ENCODE peak calls at places on chromosomes 13 and 19, in eight cellular contexts. M is fibroblast of lung, S is RWPE1, W is right atrium auricular region, P is PC-3, D is fibroblast of pulmonary artery, I is cardiac fibroblast, Q is neural crest cell. X is an unnamed sample.

GRCh38 chr13:33125821-33126570 is 109.8 kb downstream of the KL start:
- DNase-seq in M (peak; percentile 95), S (peak; percentile 92), W (peak; percentile 90), P (peak; percentile 90), D (peak; percentile 94), I (peak; percentile 95), Q (no peak), X (no peak)

GRCh38 chr13:107770541-107770940 is 444.8 kb downstream of the LIG4 start:
- DNase-seq in M (no peak), S (no peak), W (no peak), P (no peak), D (no peak), I (no peak), Q (no peak), X (no peak)

GRCh38 chr19:10013834-10014618 is 743 bp downstream of the RDH8 start:
- DNase-seq in M (no peak), S (no peak), W (no peak), P (peak; percentile 17), D (no peak), I (no peak), Q (no peak), X (no peak)

GRCh38 chr19:2561895-2562294 is 86.0 kb downstream of the GADD45B start:
- DNase-seq in M (no peak), S (no peak), W (no peak), P (no peak), D (no peak), I (no peak), Q (no peak), X (no peak)

GRCh38 chr13:21528616-21529015 is 69.5 kb upstream of the ZDHHC20 start:
- DNase-seq in M (no peak), S (no peak), W (no peak), P (peak; percentile 4), D (peak; percentile 57), I (peak; percentile 52), Q (no peak), X (no peak)

GRCh38 chr13:111061338-111062045 is 53.6 kb upstream of the ARHGEF7 start:
- DNase-seq in M (no peak), S (no peak), W (no peak), P (no peak), D (no peak), I (no peak), Q (no peak), X (no peak)

GRCh38 chr13:102225892-102226291 is 176.0 kb downstream of the FGF14 start:
- DNase-seq in M (no peak), S (no peak), W (no peak), P (no peak), D (no peak), I (no peak), Q (no peak), X (no peak)

GRCh38 chr19:34574704-34575103 is 93.1 kb downstream of the WTIP start:
- DNase-seq in M (no peak), S (no peak), W (no peak), P (no peak), D (no peak), I (no peak), Q (no peak), X (no peak)

GRCh38 chr19:11382898-11383705 is 1.0 kb downstream of the EPOR start:
- DNase-seq in M (no peak), S (no peak), W (no peak), P (peak; percentile 68), D (peak; percentile 39), I (peak; percentile 41), Q (peak; percentile 44), X (no peak)

GRCh38 chr19:56974554-56975207 is 134.2 kb upstream of the PEG3 start:
- DNase-seq in M (no peak), S (no peak), W (no peak), P (no peak), D (no peak), I (no peak), Q (no peak), X (no peak)

GRCh38 chr19:29798783-29799182 is 13.0 kb upstream of the CCNE1 start:
- DNase-seq in M (peak; percentile 8), S (no peak), W (no peak), P (no peak), D (peak; percentile 17), I (peak; percentile 29), Q (no peak), X (no peak)

GRCh38 chr19:4553092-4553695 is 6.3 kb downstream of the SEMA6B start:
- DNase-seq in M (no peak), S (no peak), W (no peak), P (no peak), D (no peak), I (no peak), Q (no peak), X (no peak)

GRCh38 chr13:114078501-114079451 is 53.6 kb downstream of the RASA3 start:
- DNase-seq in M (peak; percentile 64), S (peak; percentile 78), W (peak; percentile 68), P (peak; percentile 84), D (peak; percentile 76), I (peak; percentile 80), Q (no peak), X (peak; percentile 52)

GRCh38 chr13:50594276-50594970 is 249.1 kb downstream of the DLEU7 start:
- DNase-seq in M (no peak), S (no peak), W (no peak), P (no peak), D (no peak), I (no peak), Q (peak; percentile 18), X (no peak)
- TF ChIP-seq CTCF in M (no peak), S (no peak), W (no peak), P (no peak), D (no peak), I (no peak), Q (no peak), X (no peak)

DNA sequence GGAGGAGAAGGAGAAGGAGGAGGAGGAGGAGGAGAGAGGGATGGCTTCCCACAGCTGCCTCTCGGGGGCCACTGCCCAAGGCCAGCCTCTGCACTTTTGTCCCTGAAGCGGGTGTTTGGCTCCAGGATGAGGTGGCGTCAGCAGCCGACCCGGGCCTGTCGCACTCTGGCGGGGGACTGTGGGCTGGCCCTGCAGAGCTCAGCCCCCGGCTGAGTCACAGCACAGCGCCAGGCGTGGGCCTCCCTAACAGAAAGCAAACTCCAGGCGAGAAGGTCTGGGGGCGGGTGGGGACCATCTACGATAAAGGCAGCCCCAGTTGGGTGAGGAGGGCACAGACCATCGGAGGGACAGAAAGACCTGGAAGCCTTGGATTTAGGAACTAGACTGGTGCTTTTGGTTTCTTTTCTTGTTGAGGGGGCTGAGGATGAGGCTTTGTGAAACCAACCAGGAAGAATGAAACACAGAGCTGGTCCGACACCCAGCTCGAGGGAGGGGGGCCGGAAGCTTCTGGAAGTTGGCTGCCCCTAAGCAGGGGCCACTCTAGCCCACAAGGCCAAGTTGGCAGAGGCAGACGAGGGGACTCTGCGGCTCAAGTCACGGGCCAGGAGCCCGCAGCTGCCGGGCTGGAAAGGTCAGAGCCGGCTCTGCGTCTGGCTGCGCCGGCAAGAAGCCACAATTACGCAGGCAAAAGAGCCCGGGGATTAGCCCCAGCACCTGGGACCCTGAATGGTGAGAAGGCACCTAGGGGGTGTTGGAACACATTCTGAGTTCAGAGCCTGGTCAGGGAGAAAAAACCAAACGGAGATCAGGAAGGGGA is 18.2 kb downstream of the LSM4 start:
- DNase-seq in M (peak; percentile 88), S (no peak), W (peak; percentile 94), P (peak; percentile 34), D (peak; percentile 78), I (peak; percentile 87), Q (peak; percentile 43), X (no peak)
- TF ChIP-seq CTCF in M (no peak), S (no peak), W (no peak), P (no peak), D (no peak), I (no peak), Q (no peak), X (no peak)

DNA sequence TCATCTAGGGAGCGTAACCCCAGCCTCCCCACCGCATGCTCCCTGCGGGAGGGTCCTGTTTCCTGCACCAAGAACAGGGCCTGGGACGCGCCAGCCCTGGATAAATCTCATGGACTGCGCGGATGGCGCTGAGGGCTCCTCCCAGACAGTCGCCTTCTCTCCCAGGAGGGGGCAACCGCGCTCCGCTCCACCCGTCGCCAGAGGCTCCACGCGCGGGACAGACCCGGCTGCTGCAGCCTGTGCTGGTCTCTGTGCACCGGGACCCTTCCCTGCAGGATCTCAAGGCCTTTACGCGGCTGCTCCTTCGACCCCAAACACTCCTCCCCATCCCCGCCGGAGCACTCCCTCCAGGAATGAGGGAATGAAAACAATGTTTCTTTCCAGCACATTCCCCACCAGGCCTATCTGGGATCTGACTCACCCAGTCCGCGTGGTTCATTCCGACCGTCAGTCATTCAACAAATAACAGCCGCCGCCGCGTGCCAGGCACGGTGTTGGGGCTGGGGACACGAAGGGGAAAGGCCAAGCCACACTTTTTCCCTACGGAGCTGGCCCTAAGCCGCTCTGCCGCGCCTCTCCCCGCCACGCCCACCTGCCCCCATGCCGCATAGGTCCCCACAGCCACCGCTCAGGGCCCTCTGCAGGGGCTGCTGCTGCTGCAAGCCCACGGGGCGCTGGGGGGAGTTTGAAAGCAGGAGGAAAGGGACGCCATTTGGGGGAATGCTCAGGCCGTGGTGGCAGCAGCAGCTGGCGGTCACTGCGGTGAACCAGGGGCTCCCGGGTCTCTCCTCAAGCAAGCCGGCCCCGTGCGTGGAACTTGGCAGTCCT is 6.0 kb downstream of the PNMA8B start:
- DNase-seq in M (peak; percentile 56), S (no peak), W (peak; percentile 77), P (no peak), D (peak; percentile 70), I (peak; percentile 71), Q (no peak), X (no peak)
- TF ChIP-seq CTCF in M (peak; percentile 23), S (no peak), W (no peak), P (no peak), D (peak; percentile 31), I (peak; percentile 41), Q (peak; percentile 38), X (no peak)

GRCh38 chr19:45498411-45499195 is at the start of gene PPM1N:
- DNase-seq in M (no peak), S (no peak), W (no peak), P (peak; percentile 16), D (no peak), I (no peak), Q (peak; percentile 30), X (no peak)
- TF ChIP-seq CTCF in M (no peak), S (peak; percentile 19), W (no peak), P (peak; percentile 12), D (no peak), I (no peak), Q (no peak), X (no peak)

GRCh38 chr19:45506246-45506990 is 861 bp upstream of the VASP start:
- DNase-seq in M (peak; percentile 87), S (peak; percentile 95), W (peak; percentile 94), P (peak; percentile 86), D (peak; percentile 90), I (peak; percentile 89), Q (peak; percentile 91), X (no peak)
- TF ChIP-seq CTCF in M (peak; percentile 32), S (peak; percentile 63), W (no peak), P (peak; percentile 67), D (peak; percentile 39), I (peak; percentile 47), Q (peak; percentile 63), X (peak; percentile 58)

GRCh38 chr19:35909684-35910035 is 1.6 kb upstream of the TYROBP start:
- DNase-seq in M (no peak), S (no peak), W (no peak), P (no peak), D (no peak), I (no peak), Q (no peak), X (no peak)
- TF ChIP-seq CTCF in M (no peak), S (no peak), W (no peak), P (no peak), D (no peak), I (no peak), Q (no peak), X (no peak)

X was measured in LNCaP clone FGC.